ENCODE peak calls at places on chromosomes 4 and X, in six cellular contexts. Y is lung, P is heart right ventricle, F is mammary epithelial cell, U is IMR-90, H is keratinocyte. Z is an unnamed sample. For H3K36me3, the result is how much of the 10 kb centered on the place peaks cover.

GRCh38 chrX:67543818-67544217 is at the start of gene AR:
- DNase-seq in Y (peak), P (peak), F (no peak), U (peak), H (no peak), Z (no peak)

GRCh38 chr4:155367608-155368007 is 9.2 kb downstream of the MAP9 start:
- DNase-seq in Y (no peak), P (no peak), F (peak), U (no peak), H (no peak), Z (no peak)

GRCh38 chrX:44462851-44463250 is 79.8 kb downstream of the FUNDC1 start:
- DNase-seq in Y (peak), P (peak), F (no peak), U (peak), H (no peak), Z (no peak)

GRCh38 chr4:95267081-95267480 is 281.7 kb downstream of the UNC5C start:
- DNase-seq in Y (no peak), P (no peak), F (peak), U (peak), H (no peak), Z (no peak)

GRCh38 chrX:84248226-84248625 is 60.2 kb upstream of the RPS6KA6 start:
- DNase-seq in Y (no peak), P (no peak), F (peak), U (peak), H (no peak), Z (no peak)

GRCh38 chr4:140367738-140368137 is 5.7 kb upstream of the SCOC start:
- DNase-seq in Y (no peak), P (no peak), F (peak), U (peak), H (no peak), Z (no peak)

GRCh38 chr4:8850074-8850829 is 21.4 kb downstream of the HMX1 start:
- DNase-seq in Y (no peak), P (no peak), F (no peak), U (no peak), H (no peak), Z (no peak)

GRCh38 chr4:86055898-86056297 is 304.0 kb downstream of the MAPK10 start:
- DNase-seq in Y (no peak), P (no peak), F (peak), U (peak), H (no peak), Z (no peak)

GRCh38 chr4:185895866-185896265 is 83.9 kb upstream of the SORBS2 start:
- DNase-seq in Y (no peak), P (no peak), F (no peak), U (no peak), H (no peak), Z (no peak)

GRCh38 chrX:151151668-151152267 is 24.6 kb upstream of the GPR50 start:
- DNase-seq in Y (no peak), P (peak), F (peak), U (peak), H (peak), Z (no peak)

GRCh38 chrX:72271812-72272211 is 5.2 kb downstream of the RPS4X start:
- DNase-seq in Y (no peak), P (no peak), F (peak), U (no peak), H (peak), Z (no peak)
- H3K36me3 ChIP-seq in Y (half or more), P (under half), F (half or more), U (half or more), H (under half), Z (under half)

GRCh38 chrX:131289527-131289926 is 421 bp upstream of the IGSF1 start:
- DNase-seq in Y (no peak), P (no peak), F (no peak), U (no peak), H (no peak), Z (no peak)
- H3K4me3 ChIP-seq in Y (no peak), P (no peak), F (no peak), U (no peak), H (no peak), Z (no peak)

DNA sequence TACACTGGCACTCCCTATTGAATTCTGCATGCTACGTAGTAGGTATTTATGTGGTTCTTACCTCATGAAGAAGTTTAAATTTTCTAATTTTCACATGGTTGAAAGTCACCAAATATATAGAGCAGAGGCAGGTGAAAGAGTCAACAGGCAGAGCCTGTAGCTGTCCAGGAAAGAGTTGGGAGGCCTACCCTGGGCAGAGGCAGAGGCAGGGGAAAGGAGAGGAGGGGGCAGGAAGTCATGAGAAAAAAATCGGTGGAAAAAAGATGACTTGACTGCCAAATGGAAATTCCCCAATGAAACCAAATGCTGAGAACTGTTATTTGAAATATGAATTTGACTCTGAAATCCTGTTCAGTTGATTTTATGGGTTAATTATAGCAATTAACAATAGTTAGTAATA is 23.1 kb upstream of the GPR34 start:
- DNase-seq in Y (no peak), P (peak), F (no peak), U (no peak), H (no peak), Z (no peak)
- TF ChIP-seq CTCF in Y (no peak), P (no peak), F (no peak), U (no peak), H (no peak), Z (no peak)

GRCh38 chr4:102575369-102576129 is 74.4 kb downstream of the NFKB1 start:
- DNase-seq in Y (no peak), P (no peak), F (peak), U (no peak), H (no peak), Z (no peak)
- H3K36me3 ChIP-seq in Y (under half), P (under half), F (under half), U (under half), H (under half), Z (under half)

Z was measured in BJ.